ENCODE peak calls at places on chromosomes 1 and 21, in four cellular contexts. V is SK-N-SH, A is WTC11, H is K562. I is an unnamed sample.

GRCh38 chr1:21633141-21633755 is 35.9 kb downstream of the RAP1GAP start:
- DNase-seq in V (no peak), A (no peak), H (no peak), I (no peak)

GRCh38 chr1:247456914-247457638 is 828 bp downstream of the OR2B11 start:
- DNase-seq in V (no peak), A (no peak), H (no peak), I (no peak)

GRCh38 chr1:67371681-67372080 is 58.5 kb downstream of the SERBP1 start:
- DNase-seq in V (no peak), A (no peak), H (no peak), I (no peak)

GRCh38 chr1:241240084-241240483 is 116.9 kb downstream of the RGS7 start:
- DNase-seq in V (no peak), A (no peak), H (no peak), I (no peak)

GRCh38 chr1:42734201-42735035 is 5.6 kb downstream of the CLDN19 start:
- DNase-seq in V (no peak), A (no peak), H (no peak), I (peak; percentile 43)

GRCh38 chr1:53411541-53412152 is 47.6 kb upstream of the DMRTB1 start:
- DNase-seq in V (no peak), A (no peak), H (no peak), I (peak; percentile 32)

GRCh38 chr21:31198575-31198974 is 145.5 kb downstream of the TIAM1 start:
- DNase-seq in V (peak; percentile 55), A (no peak), H (peak; percentile 63), I (no peak)

GRCh38 chr1:188499690-188500089 is 1670.9 kb downstream of the PLA2G4A start:
- DNase-seq in V (no peak), A (no peak), H (no peak), I (no peak)

DNA sequence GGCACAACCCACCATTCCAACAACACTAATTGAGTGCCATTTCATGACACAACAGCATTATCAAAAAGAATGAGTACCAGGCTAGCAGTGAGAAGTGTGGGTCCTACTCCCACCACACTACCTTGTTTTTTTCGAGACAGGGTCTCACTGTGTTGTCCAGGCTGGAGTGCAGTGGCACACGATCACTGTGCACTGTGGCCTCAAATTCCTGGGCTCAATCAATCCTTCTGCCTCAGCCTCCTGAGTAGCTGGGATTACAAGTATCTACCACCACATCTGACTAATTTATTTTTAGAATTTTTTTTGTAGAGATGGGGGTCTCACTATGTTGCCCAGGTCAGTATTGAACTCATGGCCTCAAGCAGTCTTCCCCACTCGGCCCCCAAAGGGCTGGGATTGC is 30.7 kb downstream of the CD247 start:
- DNase-seq in V (no peak), A (no peak), H (no peak), I (no peak)
- TF ChIP-seq TEAD4 in V (no peak), A (no peak), H (no peak), I (no peak)

GRCh38 chr1:78437393-78437792 is 53.4 kb upstream of the PTGFR start:
- DNase-seq in V (no peak), A (no peak), H (no peak), I (no peak)
- TF ChIP-seq TEAD4 in V (no peak), A (no peak), H (no peak), I (peak; percentile 66)

GRCh38 chr1:198936371-198937083 is 297.7 kb downstream of the PTPRC start:
- DNase-seq in V (no peak), A (no peak), H (no peak), I (no peak)

GRCh38 chr1:198934901-198935301 is 296.1 kb downstream of the PTPRC start:
- DNase-seq in V (no peak), A (no peak), H (no peak), I (no peak)

GRCh38 chr1:198933506-198933905 is 294.7 kb downstream of the PTPRC start:
- DNase-seq in V (no peak), A (no peak), H (no peak), I (no peak)

GRCh38 chr1:198934414-198934813 is 295.6 kb downstream of the PTPRC start:
- DNase-seq in V (no peak), A (no peak), H (no peak), I (no peak)

DNA sequence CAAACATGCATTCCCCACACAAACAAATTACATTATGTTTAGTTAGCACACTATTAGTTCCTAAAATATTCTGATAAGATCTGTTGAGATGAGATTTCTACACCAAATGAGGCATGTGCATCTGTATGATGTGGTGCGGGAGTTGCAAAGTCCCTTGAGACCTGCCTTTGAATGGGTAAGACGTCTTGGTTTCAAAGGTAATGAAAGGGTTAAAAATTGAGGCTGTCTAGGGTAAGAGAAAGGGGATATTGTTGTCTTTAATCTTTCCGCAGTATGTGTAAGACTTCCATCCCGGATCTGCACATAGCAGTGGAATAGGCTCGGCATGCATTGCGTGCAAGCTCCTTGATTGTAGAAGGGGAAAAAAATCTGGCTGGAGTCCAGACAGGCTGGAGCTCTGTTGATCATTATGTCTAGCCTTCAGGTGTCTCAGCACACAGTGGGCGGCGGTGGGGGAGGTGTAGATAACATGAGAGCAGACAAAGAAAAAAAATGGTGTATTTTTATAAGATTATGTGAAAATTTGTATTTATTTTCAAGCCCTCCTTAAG is 296.6 kb downstream of the PTPRC start:
- DNase-seq in V (peak; percentile 17), A (no peak), H (peak; percentile 2), I (no peak)
- TF ChIP-seq TEAD4 in V (no peak), A (no peak), H (no peak), I (no peak)

GRCh38 chr1:57061369-57061768 is 95.6 kb upstream of the C8B start:
- DNase-seq in V (no peak), A (no peak), H (peak; percentile 4), I (no peak)
- TF ChIP-seq TEAD4 in V (no peak), A (no peak), H (no peak), I (no peak)